ENCODE peak calls at places on chromosomes 12 and 14, in eight cellular contexts. V is lower lobe of right lung, Z is endodermal cell, W is esophagus squamous epithelium, L is AG09309, D is IMR-90, C is AG10803, M is cardiac muscle cell. I is an unnamed sample.

GRCh38 chr12:70645494-70646317 is 8.5 kb upstream of the PTPRB start:
- DNase-seq in V (peak; percentile 57), Z (peak; percentile 68), W (no peak), L (peak; percentile 89), D (peak; percentile 85), C (peak; percentile 92), M (no peak), I (peak; percentile 87)

GRCh38 chr12:5690240-5690639 is 254.8 kb downstream of the ANO2 start:
- DNase-seq in V (no peak), Z (no peak), W (no peak), L (no peak), D (no peak), C (no peak), M (no peak), I (no peak)

GRCh38 chr12:116397148-116397547 is 119.7 kb upstream of the MED13L start:
- DNase-seq in V (no peak), Z (no peak), W (no peak), L (peak; percentile 27), D (peak; percentile 76), C (peak; percentile 60), M (no peak), I (no peak)

GRCh38 chr14:95314609-95315008 is 5.1 kb downstream of the CLMN start:
- DNase-seq in V (peak; percentile 49), Z (no peak), W (no peak), L (no peak), D (no peak), C (no peak), M (no peak), I (no peak)

GRCh38 chr12:117235261-117235660 is 45.0 kb upstream of the FBXO21 start:
- DNase-seq in V (no peak), Z (peak; percentile 80), W (no peak), L (no peak), D (no peak), C (no peak), M (no peak), I (no peak)

GRCh38 chr12:95545731-95546490 is 5.4 kb downstream of the USP44 start:
- DNase-seq in V (no peak), Z (no peak), W (no peak), L (no peak), D (no peak), C (no peak), M (no peak), I (no peak)

GRCh38 chr12:132407525-132407924 is 78.1 kb upstream of the GALNT9 start:
- DNase-seq in V (no peak), Z (no peak), W (no peak), L (no peak), D (no peak), C (no peak), M (no peak), I (no peak)

GRCh38 chr12:101743242-101743641 is 4.0 kb upstream of the SYCP3 start:
- DNase-seq in V (no peak), Z (no peak), W (no peak), L (no peak), D (no peak), C (peak; percentile 49), M (no peak), I (no peak)

GRCh38 chr12:63894132-63894531 is 49.6 kb downstream of the SRGAP1 start:
- DNase-seq in V (no peak), Z (no peak), W (no peak), L (no peak), D (no peak), C (peak; percentile 40), M (no peak), I (no peak)

GRCh38 chr12:116138781-116139180 is 138.7 kb downstream of the MED13L start:
- DNase-seq in V (no peak), Z (no peak), W (no peak), L (no peak), D (no peak), C (no peak), M (no peak), I (no peak)

GRCh38 chr14:69313176-69313575 is 53.2 kb downstream of the GALNT16 start:
- DNase-seq in V (no peak), Z (peak; percentile 17), W (no peak), L (no peak), D (no peak), C (no peak), M (no peak), I (no peak)

DNA sequence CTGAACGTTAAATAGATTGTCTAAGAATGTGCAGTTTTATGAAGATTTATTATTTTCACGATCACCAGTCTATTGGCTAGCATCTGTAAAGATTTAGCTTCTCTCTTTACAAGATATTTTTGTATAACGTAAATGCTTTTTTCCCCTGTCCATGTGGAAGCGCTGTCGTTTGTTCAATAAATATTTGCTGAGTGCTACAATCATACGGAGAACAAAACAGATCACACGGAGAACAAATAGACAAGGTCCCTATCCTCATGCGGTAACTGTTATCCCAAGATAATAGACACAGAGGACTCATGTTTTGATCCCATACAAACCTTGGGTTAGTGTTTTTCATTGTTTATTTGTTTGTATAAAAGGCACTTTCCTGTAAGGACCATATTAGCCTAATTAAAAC is 397.5 kb downstream of the BCAT1 start:
- DNase-seq in V (no peak), Z (no peak), W (no peak), L (no peak), D (no peak), C (no peak), M (no peak), I (no peak)
- H3K4me3 ChIP-seq in V (peak overlapping the region; percentile 31), Z (no peak overlapping the region), W (peak overlapping the region; percentile 20), L (no peak overlapping the region), D (no peak overlapping the region), C (no peak overlapping the region), M (no peak overlapping the region), I (peak overlapping the region; percentile 10)

DNA sequence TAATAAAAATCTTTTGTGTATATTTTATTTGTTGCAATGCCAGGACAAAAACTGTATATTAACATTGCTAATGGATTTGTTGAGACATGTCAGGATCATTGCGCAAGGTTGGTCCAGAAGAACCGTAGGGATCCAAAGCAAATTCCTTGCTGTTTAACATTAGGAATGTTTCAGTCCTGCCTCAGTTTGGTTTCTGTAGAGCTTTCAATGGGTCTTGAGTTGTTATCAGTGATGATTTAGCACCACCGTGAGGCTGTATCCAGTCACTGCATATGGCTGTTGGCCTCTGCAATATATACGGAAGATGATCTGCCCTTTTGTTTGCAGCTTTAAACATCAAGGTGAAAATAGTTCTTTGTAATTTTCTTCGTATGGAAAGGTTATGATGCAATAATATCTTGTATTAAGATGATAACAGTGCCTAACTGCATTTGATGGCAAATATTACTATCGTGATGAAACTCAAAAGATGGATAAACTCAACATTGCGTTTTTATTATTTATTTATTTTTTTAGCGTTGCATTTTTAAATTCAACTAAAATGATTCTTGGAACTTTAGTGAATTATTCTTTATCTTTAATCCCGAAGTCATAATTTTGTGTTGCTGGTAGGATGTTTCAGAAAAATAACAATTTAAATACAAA is 231.2 kb downstream of the AKAP6 start:
- DNase-seq in V (no peak), Z (peak; percentile 76), W (no peak), L (peak; percentile 72), D (peak; percentile 82), C (peak; percentile 93), M (peak; percentile 80), I (peak; percentile 73)
- TF ChIP-seq CTCF in V (peak; percentile 84), Z (peak; percentile 96), W (peak; percentile 53), L (peak; percentile 85), D (peak; percentile 90), C (peak; percentile 95), M (peak; percentile 89), I (peak; percentile 88)

GRCh38 chr12:25051583-25052190 is 102.8 kb upstream of the BCAT1 start:
- DNase-seq in V (peak; percentile 47), Z (no peak), W (no peak), L (no peak), D (no peak), C (no peak), M (no peak), I (no peak)

GRCh38 chr12:25052191-25053020 is 103.5 kb upstream of the BCAT1 start:
- DNase-seq in V (no peak), Z (peak; percentile 49), W (no peak), L (no peak), D (no peak), C (no peak), M (peak; percentile 48), I (no peak)

GRCh38 chr12:25051171-25051570 is 102.3 kb upstream of the BCAT1 start:
- DNase-seq in V (no peak), Z (no peak), W (no peak), L (no peak), D (no peak), C (no peak), M (no peak), I (no peak)

GRCh38 chr12:25054076-25054782 is 105.3 kb upstream of the BCAT1 start:
- DNase-seq in V (no peak), Z (no peak), W (no peak), L (no peak), D (no peak), C (no peak), M (no peak), I (no peak)

GRCh38 chr12:25053021-25053271 is 104.0 kb upstream of the BCAT1 start:
- DNase-seq in V (no peak), Z (no peak), W (no peak), L (no peak), D (no peak), C (no peak), M (no peak), I (no peak)
- H3K4me3 ChIP-seq in V (peak overlapping the region; percentile 52), Z (no peak overlapping the region), W (peak overlapping the region; percentile 24), L (no peak overlapping the region), D (no peak overlapping the region), C (no peak overlapping the region), M (no peak overlapping the region), I (no peak overlapping the region)

DNA sequence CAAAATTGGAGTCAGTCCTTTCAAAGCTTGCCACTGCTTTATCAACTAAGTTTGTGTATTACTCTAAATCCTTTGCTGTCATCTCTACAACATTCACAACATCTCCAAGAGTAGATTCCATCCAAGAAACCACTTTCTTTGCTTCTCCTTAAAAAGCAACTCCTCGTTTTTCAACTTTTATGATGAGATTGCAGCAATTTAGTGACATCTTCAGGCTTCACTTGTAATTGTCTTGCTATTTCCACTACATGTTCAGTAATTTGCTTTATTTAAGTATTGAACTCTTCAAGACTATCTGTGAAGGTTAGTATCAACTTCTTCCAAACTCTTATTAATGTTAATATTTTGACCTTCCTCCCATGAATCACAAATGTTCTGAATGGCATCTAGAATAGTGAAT is 747.9 kb downstream of the TMTC2 start:
- DNase-seq in V (no peak), Z (no peak), W (no peak), L (no peak), D (no peak), C (no peak), M (no peak), I (peak; percentile 5)
- TF ChIP-seq CTCF in V (no peak), Z (no peak), W (no peak), L (no peak), D (no peak), C (no peak), M (no peak), I (no peak)

I was measured in astrocyte of the cerebellum.